ENCODE peak calls at places on chromosomes 16 and 17, in eight cellular contexts. Z is AG09309; D is CD4-positive, alpha-beta memory T cell; W is amniotic epithelial cell; B is ELF-1; J is cerebellar nuclear complex; U is activated CD8-positive, alpha-beta T cell treated with anti-CD3 and anti-CD28 coated beads for 36 hours; Y is Daoy. A is an unnamed sample.

GRCh38 chr16:68640972-68641371 is 4.1 kb upstream of the CDH3 start:
- DNase-seq in D (no peak), B (peak), Z (no peak), J (no peak), U (no peak), W (peak), Y (peak), A (peak)

GRCh38 chr16:79008869-79009179 is 591.7 kb downstream of the MAF start:
- DNase-seq in U (no peak), D (no peak), Y (no peak), J (no peak), B (no peak), W (no peak), Z (no peak), A (no peak)

GRCh38 chr16:84635702-84636101 is 12.6 kb upstream of the KLHL36 start:
- DNase-seq in Z (no peak), Y (no peak), J (no peak), U (no peak), B (no peak), D (no peak), W (no peak), A (no peak)

GRCh38 chr17:28042721-28043291 is 329 bp downstream of the NLK start:
- DNase-seq in W (no peak), U (no peak), Y (no peak), J (no peak), D (no peak), Z (no peak), B (no peak), A (no peak)

GRCh38 chr17:40901981-40902862 is 17.2 kb upstream of the KRT20 start:
- DNase-seq in D (no peak), U (peak), J (no peak), B (no peak), Y (peak), W (peak), Z (peak), A (peak)

GRCh38 chr17:27506348-27507218 is 50.3 kb downstream of the KSR1 start:
- DNase-seq in U (no peak), W (no peak), J (no peak), B (peak), Y (peak), Z (no peak), D (no peak), A (peak)

GRCh38 chr17:5809056-5809455 is 224.7 kb upstream of the NLRP1 start:
- DNase-seq in Y (no peak), D (no peak), U (no peak), J (no peak), Z (no peak), B (no peak), W (no peak), A (no peak)

GRCh38 chr17:41421116-41421515 is 3.3 kb downstream of the KRT37 start:
- DNase-seq in Z (no peak), U (no peak), B (no peak), Y (no peak), J (no peak), D (no peak), W (peak), A (no peak)

GRCh38 chr16:63628812-63629211 is 1493.1 kb downstream of the CDH11 start:
- DNase-seq in D (no peak), W (no peak), Y (no peak), Z (no peak), J (no peak), U (no peak), B (no peak), A (no peak)

GRCh38 chr17:35315283-35315682 is 58.1 kb downstream of the SLFN11 start:
- DNase-seq in D (no peak), U (no peak), J (no peak), B (no peak), Y (peak), W (peak), Z (peak), A (no peak)

GRCh38 chr16:65657051-65657450 is 535.2 kb upstream of the CDH11 start:
- DNase-seq in W (no peak), D (no peak), Y (peak), U (no peak), J (no peak), B (peak), Z (no peak), A (no peak)

GRCh38 chr17:43787728-43788127 is 7.5 kb downstream of the CFAP97D1 start:
- DNase-seq in J (no peak), D (no peak), Y (no peak), W (peak), U (no peak), Z (no peak), B (no peak), A (no peak)

GRCh38 chr17:58565389-58566311 is 51.2 kb upstream of the MTMR4 start:
- DNase-seq in B (no peak), Z (no peak), J (no peak), U (no peak), W (no peak), D (no peak), Y (peak), A (peak)

GRCh38 chr17:986322-986929 is 6.8 kb upstream of the NXN start:
- DNase-seq in Y (no peak), U (no peak), Z (no peak), B (no peak), J (no peak), W (no peak), D (no peak), A (no peak)

GRCh38 chr16:15597135-15597534 is 45.8 kb downstream of the MARF1 start:
- DNase-seq in U (no peak), J (no peak), Y (no peak), Z (no peak), W (no peak), B (no peak), D (no peak), A (no peak)

GRCh38 chr16:74909665-74910064 is 75.3 kb downstream of the WDR59 start:
- DNase-seq in J (no peak), Y (no peak), Z (no peak), B (no peak), U (no peak), W (peak), D (no peak), A (no peak)

GRCh38 chr16:56589141-56590039 is at the start of gene MT3:
- DNase-seq in Z (no peak), J (no peak), D (peak), B (peak), U (peak), W (no peak), Y (peak), A (peak)

GRCh38 chr16:86387461-86388440 is 122.6 kb upstream of the FOXF1 start:
- DNase-seq in B (no peak), U (peak), Y (peak), D (no peak), W (peak), Z (peak), J (no peak), A (peak)

GRCh38 chr17:33291248-33292183 is 1.6 kb downstream of the ASIC2 start:
- DNase-seq in D (no peak), Y (peak), U (no peak), J (no peak), Z (no peak), B (peak), W (peak), A (peak)

GRCh38 chr17:42680331-42680808 is 1.3 kb downstream of the CCR10 start:
- DNase-seq in Y (no peak), W (peak), J (no peak), Z (no peak), B (peak), D (no peak), U (no peak), A (peak)

GRCh38 chr17:50205931-50206505 is 4.6 kb upstream of the COL1A1 start:
- DNase-seq in Y (no peak), J (no peak), W (no peak), D (no peak), U (no peak), Z (no peak), B (no peak), A (no peak)

GRCh38 chr17:7557825-7558543 is 566 bp upstream of the TNFSF13 start:
- DNase-seq in Y (peak), U (peak), W (peak), B (peak), D (no peak), J (no peak), Z (peak), A (peak)

GRCh38 chr17:35900693-35901487 is 20.7 kb upstream of the CCL5 start:
- DNase-seq in B (no peak), Y (peak), W (no peak), U (peak), D (no peak), Z (no peak), J (no peak), A (no peak)

GRCh38 chr16:14194706-14195105 is 123.6 kb downstream of the MRTFB start:
- DNase-seq in Z (no peak), Y (no peak), B (no peak), J (no peak), U (no peak), D (no peak), W (no peak), A (no peak)

GRCh38 chr16:4713663-4714501 is 20.2 kb downstream of the ANKS3 start:
- DNase-seq in J (no peak), Z (no peak), D (no peak), U (no peak), W (no peak), B (no peak), Y (no peak), A (no peak)

GRCh38 chr16:13909069-13909468 is 10.9 kb upstream of the ERCC4 start:
- DNase-seq in W (no peak), D (no peak), B (no peak), U (no peak), Y (no peak), Z (no peak), J (no peak), A (no peak)

GRCh38 chr16:11613381-11614303 is 26.9 kb upstream of the LITAF start:
- DNase-seq in B (no peak), Y (peak), J (no peak), U (peak), D (no peak), Z (no peak), W (no peak), A (no peak)

A was measured in mesendoderm.